ENCODE peak calls at places on chromosomes 7 and 10, in nine cellular contexts. L, P, K, D, Y, B, V, G and W are unnamed samples.
A peak's percentile ranks its signal among the peaks of the same experiment; 100 is the strongest.

GRCh38 chr7:27174077-27175004 is at the start of gene HOXA10:
- DNase-seq in L (no peak), P (no peak), K (no peak), D (no peak), Y (no peak), B (no peak), V (no peak), G (no peak), W (peak; percentile 44)

GRCh38 chr10:107880185-107880584 is 715.7 kb upstream of the SORCS1 start:
- DNase-seq in L (no peak), P (no peak), K (no peak), D (no peak), Y (no peak), B (no peak), V (no peak), G (no peak), W (no peak)

GRCh38 chr10:84478155-84478554 is 149.8 kb downstream of the CCSER2 start:
- DNase-seq in L (no peak), P (no peak), K (peak; percentile 67), D (no peak), Y (no peak), B (no peak), V (no peak), G (no peak), W (no peak)

GRCh38 chr10:86443069-86443468 is 76.5 kb upstream of the GRID1 start:
- DNase-seq in L (no peak), P (no peak), K (peak; percentile 50), D (no peak), Y (no peak), B (no peak), V (no peak), G (no peak), W (no peak)

GRCh38 chr7:135709508-135709907 is 18.5 kb downstream of the SLC13A4 start:
- DNase-seq in L (no peak), P (no peak), K (no peak), D (no peak), Y (no peak), B (no peak), V (no peak), G (no peak), W (no peak)

GRCh38 chr7:28755255-28755654 is 202.9 kb downstream of the TRIL start:
- DNase-seq in L (no peak), P (no peak), K (peak; percentile 75), D (no peak), Y (no peak), B (no peak), V (no peak), G (no peak), W (peak; percentile 66)

GRCh38 chr10:4781955-4782354 is 44.1 kb upstream of the AKR1E2 start:
- DNase-seq in L (no peak), P (no peak), K (no peak), D (no peak), Y (no peak), B (no peak), V (no peak), G (no peak), W (no peak)

GRCh38 chr10:51960494-51960895 is 261.1 kb upstream of the CSTF2T start:
- DNase-seq in L (no peak), P (no peak), K (peak; percentile 80), D (peak; percentile 18), Y (peak; percentile 19), B (peak; percentile 2), V (no peak), G (peak; percentile 2), W (peak; percentile 77)

GRCh38 chr10:29415876-29416275 is 127.0 kb downstream of the LYZL1 start:
- DNase-seq in L (no peak), P (no peak), K (no peak), D (no peak), Y (no peak), B (no peak), V (no peak), G (no peak), W (no peak)

GRCh38 chr10:117165557-117166419 is 27.7 kb upstream of the VAX1 start:
- DNase-seq in L (peak; percentile 54), P (no peak), K (peak; percentile 51), D (peak; percentile 72), Y (peak; percentile 92), B (no peak), V (no peak), G (peak; percentile 83), W (peak; percentile 48)

GRCh38 chr7:100167912-100168323 is 499 bp downstream of the GAL3ST4 start:
- DNase-seq in L (no peak), P (no peak), K (no peak), D (no peak), Y (no peak), B (no peak), V (no peak), G (peak; percentile 29), W (peak; percentile 30)

GRCh38 chr10:33143160-33143728 is 185.2 kb upstream of the ITGB1 start:
- DNase-seq in L (no peak), P (no peak), K (peak; percentile 70), D (no peak), Y (peak; percentile 48), B (no peak), V (no peak), G (no peak), W (peak; percentile 48)

GRCh38 chr10:78974409-78975317 is 94.1 kb upstream of the ZMIZ1 start:
- DNase-seq in L (peak; percentile 59), P (peak; percentile 26), K (peak; percentile 89), D (peak; percentile 77), Y (peak; percentile 82), B (peak; percentile 46), V (no peak), G (peak; percentile 70), W (peak; percentile 71)